ENCODE peak calls at places on chromosome 16, in four cellular contexts. One of them, this sample, is unnamed. For H3K4me1 and H3K9me3, the result is how much of the 10 kb centered on the place peaks cover.

GRCh38 chr16:23145608-23146007 is 3.6 kb downstream of the USP31 start:
- DNase-seq in adrenal gland: no peak
- DNase-seq in colonic mucosa: no peak
- DNase-seq in stomach: no peak
- DNase-seq in this sample: no peak

GRCh38 chr16:29779474-29779873 is 1.4 kb downstream of the ZG16 start:
- DNase-seq in colonic mucosa: no peak
- DNase-seq in stomach: no peak
- DNase-seq in adrenal gland: no peak
- DNase-seq in this sample: no peak

GRCh38 chr16:76531236-76531635 is 254.0 kb downstream of the CNTNAP4 start:
- DNase-seq in stomach: no peak
- DNase-seq in colonic mucosa: no peak
- DNase-seq in adrenal gland: no peak
- DNase-seq in this sample: no peak

GRCh38 chr16:14002416-14002815 is 68.7 kb upstream of the MRTFB start:
- DNase-seq in adrenal gland: no peak
- DNase-seq in stomach: no peak
- DNase-seq in colonic mucosa: no peak
- DNase-seq in this sample: no peak

GRCh38 chr16:27242868-27243590 is 25.5 kb downstream of the NSMCE1 start:
- DNase-seq in adrenal gland: peak
- DNase-seq in stomach: no peak
- DNase-seq in colonic mucosa: no peak
- DNase-seq in this sample: peak

GRCh38 chr16:6957676-6958075 is 375.0 kb upstream of the RBFOX1 start:
- DNase-seq in colonic mucosa: no peak
- DNase-seq in stomach: no peak
- DNase-seq in adrenal gland: no peak
- DNase-seq in this sample: no peak

GRCh38 chr16:77043076-77043475 is 147.9 kb upstream of the MON1B start:
- DNase-seq in colonic mucosa: no peak
- DNase-seq in stomach: no peak
- DNase-seq in adrenal gland: no peak
- DNase-seq in this sample: no peak

GRCh38 chr16:87789437-87790277 is 23.9 kb upstream of the KLHDC4 start:
- DNase-seq in stomach: peak
- DNase-seq in adrenal gland: peak
- DNase-seq in colonic mucosa: no peak
- DNase-seq in this sample: no peak

GRCh38 chr16:78505544-78506371 is 406.3 kb downstream of the WWOX start:
- DNase-seq in colonic mucosa: peak
- DNase-seq in stomach: peak
- DNase-seq in adrenal gland: peak
- DNase-seq in this sample: peak

GRCh38 chr16:21277927-21278706 is at the start of gene CRYM:
- DNase-seq in colonic mucosa: peak
- DNase-seq in stomach: peak
- DNase-seq in adrenal gland: peak
- DNase-seq in this sample: peak

GRCh38 chr16:4778050-4778392 is 10.1 kb downstream of the SEPTIN12 start:
- DNase-seq in stomach: no peak
- DNase-seq in adrenal gland: no peak
- DNase-seq in colonic mucosa: no peak
- DNase-seq in this sample: no peak

GRCh38 chr16:68764866-68765265 is 27.8 kb downstream of the CDH1 start:
- DNase-seq in colonic mucosa: no peak
- DNase-seq in stomach: no peak
- DNase-seq in adrenal gland: no peak
- DNase-seq in this sample: no peak

GRCh38 chr16:14377326-14377725 is 252.7 kb downstream of the PARN start:
- DNase-seq in stomach: no peak
- DNase-seq in colonic mucosa: no peak
- DNase-seq in adrenal gland: no peak
- DNase-seq in this sample: no peak

GRCh38 chr16:75099738-75100615 is 16.6 kb downstream of the LDHD start:
- DNase-seq in stomach: no peak
- DNase-seq in adrenal gland: peak
- DNase-seq in colonic mucosa: no peak
- DNase-seq in this sample: no peak

GRCh38 chr16:5756969-5757368 is 659.4 kb upstream of the EEF2KMT start:
- DNase-seq in adrenal gland: no peak
- DNase-seq in stomach: no peak
- DNase-seq in colonic mucosa: no peak
- DNase-seq in this sample: no peak

GRCh38 chr16:69182730-69183416 is 4.1 kb upstream of the SNTB2 start:
- DNase-seq in colonic mucosa: no peak
- DNase-seq in stomach: no peak
- DNase-seq in adrenal gland: no peak
- DNase-seq in this sample: no peak

GRCh38 chr16:19344980-19345379 is 59.4 kb downstream of the CLEC19A start:
- DNase-seq in colonic mucosa: no peak
- DNase-seq in stomach: no peak
- DNase-seq in adrenal gland: no peak
- DNase-seq in this sample: no peak

GRCh38 chr16:20073203-20074088 is at the start of gene GPR139:
- DNase-seq in adrenal gland: no peak
- DNase-seq in colonic mucosa: no peak
- DNase-seq in stomach: no peak
- DNase-seq in this sample: no peak

GRCh38 chr16:79707867-79708266 is 107.3 kb upstream of the MAF start:
- DNase-seq in colonic mucosa: peak
- DNase-seq in stomach: peak
- DNase-seq in adrenal gland: peak
- DNase-seq in this sample: peak

GRCh38 chr16:48117217-48118105 is 38.3 kb downstream of the ABCC12 start:
- DNase-seq in colonic mucosa: peak
- DNase-seq in adrenal gland: peak
- DNase-seq in stomach: no peak
- DNase-seq in this sample: no peak

GRCh38 chr16:84996365-84996764 is 15.0 kb downstream of the ZDHHC7 start:
- DNase-seq in adrenal gland: no peak
- DNase-seq in stomach: no peak
- DNase-seq in colonic mucosa: no peak
- DNase-seq in this sample: no peak

GRCh38 chr16:2753523-2754020 is 1.1 kb downstream of the SRRM2 start:
- DNase-seq in colonic mucosa: no peak
- DNase-seq in stomach: no peak
- DNase-seq in adrenal gland: no peak
- DNase-seq in this sample: no peak

GRCh38 chr16:23131036-23131435 is 18.2 kb downstream of the USP31 start:
- DNase-seq in colonic mucosa: no peak
- DNase-seq in adrenal gland: peak
- DNase-seq in stomach: no peak
- DNase-seq in this sample: no peak

GRCh38 chr16:67993207-67994036 is 5.9 kb downstream of the DPEP2 start:
- DNase-seq in colonic mucosa: peak
- DNase-seq in adrenal gland: peak
- DNase-seq in stomach: peak
- DNase-seq in this sample: peak

GRCh38 chr16:15972046-15972868 is 22.8 kb downstream of the ABCC1 start:
- DNase-seq in adrenal gland: no peak
- DNase-seq in colonic mucosa: no peak
- DNase-seq in stomach: no peak
- DNase-seq in this sample: no peak

GRCh38 chr16:5257462-5257861 is 159.9 kb upstream of the EEF2KMT start:
- DNase-seq in stomach: no peak
- DNase-seq in colonic mucosa: no peak
- DNase-seq in adrenal gland: no peak
- DNase-seq in this sample: no peak

GRCh38 chr16:68147438-68147837 is 62.3 kb downstream of the NFATC3 start:
- DNase-seq in stomach: no peak
- DNase-seq in adrenal gland: no peak
- DNase-seq in colonic mucosa: no peak
- DNase-seq in this sample: no peak

GRCh38 chr16:48963901-48964615 is 317.6 kb downstream of the CBLN1 start:
- DNase-seq in colonic mucosa: no peak
- DNase-seq in adrenal gland: no peak
- DNase-seq in stomach: no peak
- DNase-seq in this sample: no peak

GRCh38 chr16:84414789-84415326 is 46.5 kb downstream of the ATP2C2 start:
- DNase-seq in stomach: no peak
- DNase-seq in adrenal gland: peak
- DNase-seq in colonic mucosa: no peak
- DNase-seq in this sample: no peak

GRCh38 chr16:72261127-72261526 is 89.2 kb upstream of the PMFBP1 start:
- DNase-seq in colonic mucosa: no peak
- DNase-seq in stomach: no peak
- DNase-seq in adrenal gland: no peak
- DNase-seq in this sample: no peak

GRCh38 chr16:8935989-8936388 is 27.7 kb downstream of the USP7 start:
- DNase-seq in colonic mucosa: no peak
- DNase-seq in stomach: no peak
- DNase-seq in adrenal gland: no peak
- DNase-seq in this sample: peak

GRCh38 chr16:69522732-69523404 is 42.9 kb upstream of the NFAT5 start:
- DNase-seq in colonic mucosa: no peak
- DNase-seq in adrenal gland: no peak
- DNase-seq in stomach: no peak
- DNase-seq in this sample: no peak

GRCh38 chr16:965487-965886 is 5.3 kb downstream of the LMF1 start:
- DNase-seq in adrenal gland: no peak
- DNase-seq in stomach: no peak
- DNase-seq in colonic mucosa: no peak
- DNase-seq in this sample: no peak

GRCh38 chr16:964696-965395 is 5.9 kb downstream of the LMF1 start:
- DNase-seq in adrenal gland: no peak
- DNase-seq in stomach: no peak
- DNase-seq in colonic mucosa: peak
- DNase-seq in this sample: no peak

GRCh38 chr16:966505-966904 is 4.3 kb downstream of the LMF1 start:
- DNase-seq in adrenal gland: no peak
- DNase-seq in colonic mucosa: no peak
- DNase-seq in stomach: no peak
- DNase-seq in this sample: no peak

GRCh38 chr16:967077-967541 is 3.7 kb downstream of the LMF1 start:
- DNase-seq in colonic mucosa: no peak
- DNase-seq in stomach: no peak
- DNase-seq in adrenal gland: no peak
- DNase-seq in this sample: no peak

GRCh38 chr16:966035-966434 is 4.7 kb downstream of the LMF1 start:
- DNase-seq in colonic mucosa: no peak
- DNase-seq in stomach: no peak
- DNase-seq in adrenal gland: no peak
- DNase-seq in this sample: no peak
- H3K4me1 ChIP-seq in colonic mucosa: under half
- H3K4me1 ChIP-seq in stomach: under half
- H3K4me1 ChIP-seq in adrenal gland: under half
- H3K4me1 ChIP-seq in this sample: under half

DNA sequence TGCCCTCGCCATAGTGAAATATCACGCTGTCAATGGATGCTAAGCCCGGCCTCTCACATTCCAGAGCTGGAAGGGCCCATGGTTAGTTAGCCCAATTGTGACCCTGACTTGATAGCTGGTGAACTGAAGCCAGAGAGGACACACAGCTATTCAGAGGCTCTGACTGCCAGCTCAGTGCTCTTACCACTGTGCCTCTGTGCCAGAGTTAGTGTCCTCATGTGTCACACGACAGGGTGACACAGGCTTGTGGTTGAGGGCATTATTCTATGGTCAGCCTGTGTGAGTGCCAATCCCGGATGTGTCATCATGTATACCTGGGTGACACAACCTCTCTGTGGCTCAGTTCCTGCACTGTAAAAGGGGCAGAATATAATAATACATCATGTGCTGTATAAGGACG is 2.5 kb upstream of the MT1X start:
- DNase-seq in stomach: no peak
- DNase-seq in colonic mucosa: no peak
- DNase-seq in adrenal gland: peak
- DNase-seq in this sample: no peak
- H3K9me3 ChIP-seq in stomach: under half
- H3K9me3 ChIP-seq in colonic mucosa: under half
- H3K9me3 ChIP-seq in adrenal gland: under half
- H3K9me3 ChIP-seq in this sample: under half

GRCh38 chr16:89493776-89494175 is 3.4 kb upstream of the ANKRD11 start:
- DNase-seq in adrenal gland: no peak
- DNase-seq in colonic mucosa: no peak
- DNase-seq in stomach: no peak
- DNase-seq in this sample: no peak

GRCh38 chr16:89491238-89491869 is 993 bp upstream of the ANKRD11 start:
- DNase-seq in colonic mucosa: no peak
- DNase-seq in stomach: no peak
- DNase-seq in adrenal gland: no peak
- DNase-seq in this sample: no peak

GRCh38 chr16:89490386-89491237 is at the start of gene ANKRD11:
- DNase-seq in adrenal gland: peak
- DNase-seq in colonic mucosa: peak
- DNase-seq in stomach: peak
- DNase-seq in this sample: peak

GRCh38 chr16:89489731-89490385 is 503 bp downstream of the ANKRD11 start:
- DNase-seq in adrenal gland: no peak
- DNase-seq in colonic mucosa: no peak
- DNase-seq in stomach: no peak
- DNase-seq in this sample: no peak

DNA sequence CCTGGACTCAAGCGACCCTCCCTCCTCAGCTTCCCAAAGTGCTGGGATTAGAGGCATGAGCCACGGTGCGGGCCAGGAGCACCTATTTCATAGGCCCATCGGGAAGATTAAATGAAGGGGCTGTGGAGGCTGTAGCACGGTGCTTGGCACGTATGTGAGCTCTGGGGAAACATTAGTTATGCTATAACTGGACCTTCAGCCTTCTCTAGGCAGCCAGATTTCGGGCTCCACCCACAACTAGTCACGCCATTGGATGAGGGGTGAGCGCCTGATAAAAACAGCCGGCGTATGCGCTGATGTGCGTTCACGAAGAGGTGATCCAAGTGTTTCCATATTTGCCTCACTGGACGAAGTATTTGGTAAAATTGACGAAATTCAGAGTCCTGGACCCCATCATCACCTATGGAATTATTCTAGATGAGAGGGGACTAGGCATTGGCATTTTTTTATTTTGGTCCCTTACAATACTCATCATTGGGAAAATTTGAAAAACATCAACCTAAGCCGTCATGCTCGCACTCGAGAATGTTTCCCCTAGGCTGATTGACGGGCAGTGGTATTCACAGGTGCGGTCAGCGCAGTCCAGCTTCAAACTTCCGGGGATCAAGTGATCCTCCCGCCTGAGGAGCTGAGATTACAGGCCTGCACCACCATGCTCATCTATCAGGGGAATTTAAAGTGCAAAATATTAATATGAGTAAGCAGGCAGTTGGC is 1.8 kb upstream of the ANKRD11 start:
- DNase-seq in colonic mucosa: no peak
- DNase-seq in adrenal gland: no peak
- DNase-seq in stomach: no peak
- DNase-seq in this sample: no peak
- H3K4me1 ChIP-seq in colonic mucosa: under half
- H3K4me1 ChIP-seq in adrenal gland: under half
- H3K4me1 ChIP-seq in stomach: under half
- H3K4me1 ChIP-seq in this sample: under half

GRCh38 chr16:59997706-59998105 is 1263.6 kb upstream of the GOT2 start:
- DNase-seq in colonic mucosa: no peak
- DNase-seq in stomach: no peak
- DNase-seq in adrenal gland: no peak
- DNase-seq in this sample: no peak
- H3K9me3 ChIP-seq in colonic mucosa: under half
- H3K9me3 ChIP-seq in stomach: under half
- H3K9me3 ChIP-seq in adrenal gland: under half
- H3K9me3 ChIP-seq in this sample: under half

This sample was measured in Peyer's patch.